ENCODE peak calls at places on chromosomes 7 and 10, in six cellular contexts. Z, B, P, I, V and Y are unnamed samples.

GRCh38 chr7:156327474-156327873 is 313.1 kb upstream of the RNF32 start:
- DNase-seq in P (no peak), V (no peak), Z (no peak), I (no peak), B (no peak), Y (no peak)

GRCh38 chr10:26765549-26765948 is 68.0 kb downstream of the PDSS1 start:
- DNase-seq in Z (no peak), I (no peak), B (no peak), P (no peak), V (peak), Y (no peak)

GRCh38 chr7:10225265-10225664 is 748.4 kb upstream of the PHF14 start:
- DNase-seq in Z (no peak), P (no peak), B (no peak), V (no peak), I (no peak), Y (peak)

GRCh38 chr10:79245539-79246208 is 101.6 kb upstream of the PPIF start:
- DNase-seq in B (peak), V (no peak), Z (no peak), P (no peak), I (no peak), Y (no peak)

GRCh38 chr7:100366411-100367250 is 6.7 kb upstream of the PILRA start:
- DNase-seq in I (no peak), P (no peak), B (no peak), Z (no peak), V (no peak), Y (no peak)

GRCh38 chr7:47478017-47478344 is 103.9 kb downstream of the TNS3 start:
- DNase-seq in I (no peak), B (peak), P (no peak), V (peak), Z (no peak), Y (no peak)

GRCh38 chr7:90726120-90726519 is 130.0 kb downstream of the CDK14 start:
- DNase-seq in I (no peak), P (no peak), Z (no peak), B (peak), V (peak), Y (no peak)

GRCh38 chr10:12264204-12264908 is 68.4 kb downstream of the CDC123 start:
- DNase-seq in I (no peak), Z (peak), B (peak), P (peak), V (peak), Y (peak)

GRCh38 chr10:79097021-79097695 is 28.4 kb downstream of the ZMIZ1 start:
- DNase-seq in V (peak), B (no peak), I (no peak), Z (no peak), P (no peak), Y (no peak)

GRCh38 chr7:116741625-116742316 is 69.8 kb downstream of the MET start:
- DNase-seq in B (peak), P (no peak), Z (no peak), V (peak), I (no peak), Y (no peak)

GRCh38 chr10:36779238-36779846 is 346.1 kb upstream of the ANKRD30A start:
- DNase-seq in B (peak), V (peak), Z (peak), I (no peak), P (peak), Y (peak)

GRCh38 chr10:4359003-4359402 is 467.0 kb upstream of the AKR1E2 start:
- DNase-seq in I (no peak), Z (no peak), B (no peak), P (peak), V (no peak), Y (no peak)

GRCh38 chr10:103333934-103334520 is 16.9 kb downstream of the PCGF6 start:
- DNase-seq in P (peak), I (no peak), Z (peak), B (peak), V (peak), Y (no peak)

GRCh38 chr10:71970331-71970730 is 6.1 kb downstream of the CHST3 start:
- DNase-seq in P (peak), I (no peak), Z (peak), V (no peak), B (no peak), Y (no peak)

GRCh38 chr7:23273141-23273599 is 26.0 kb upstream of the MALSU1 start:
- DNase-seq in B (peak), P (peak), V (peak), Z (peak), I (no peak), Y (peak)

GRCh38 chr7:128737867-128738390 is 1.2 kb upstream of the CALU start:
- DNase-seq in I (no peak), Z (no peak), P (no peak), V (peak), B (peak), Y (peak)

GRCh38 chr7:84674236-84674913 is 479.8 kb upstream of the SEMA3A start:
- DNase-seq in I (no peak), P (no peak), Z (no peak), V (no peak), B (no peak), Y (no peak)

GRCh38 chr10:67837519-67838314 is at the start of gene DNAJC12:
- DNase-seq in Z (peak), P (peak), I (no peak), B (peak), V (peak), Y (peak)

GRCh38 chr10:103869336-103869735 is 14.0 kb upstream of the SH3PXD2A start:
- DNase-seq in P (no peak), B (no peak), I (no peak), V (no peak), Z (no peak), Y (no peak)

GRCh38 chr10:87605656-87606308 is 53.9 kb upstream of the PAPSS2 start:
- DNase-seq in B (no peak), P (no peak), V (no peak), Z (no peak), I (no peak), Y (no peak)

GRCh38 chr10:20327954-20328353 is 511.7 kb downstream of the PLXDC2 start:
- DNase-seq in Z (no peak), B (no peak), V (no peak), I (no peak), P (no peak), Y (peak)

GRCh38 chr10:89591111-89591795 is 53.8 kb downstream of the PANK1 start:
- DNase-seq in V (peak), Z (no peak), B (peak), P (peak), I (no peak), Y (peak)

GRCh38 chr10:72001026-72001380 is 36.8 kb downstream of the CHST3 start:
- DNase-seq in I (no peak), Z (no peak), B (no peak), V (no peak), P (no peak), Y (no peak)

GRCh38 chr7:55546826-55547225 is 25.5 kb downstream of the VOPP1 start:
- DNase-seq in V (peak), P (no peak), B (peak), I (no peak), Z (no peak), Y (peak)

GRCh38 chr10:22651276-22651980 is 63.0 kb downstream of the PIP4K2A start:
- DNase-seq in Z (no peak), B (no peak), I (no peak), V (no peak), P (no peak), Y (no peak)

GRCh38 chr7:65820287-65820950 is 52.5 kb upstream of the VKORC1L1 start:
- DNase-seq in Z (no peak), B (no peak), P (no peak), V (no peak), I (no peak), Y (no peak)

GRCh38 chr10:44660271-44660670 is 250.9 kb upstream of the TMEM72 start:
- DNase-seq in P (no peak), B (no peak), V (peak), Z (no peak), I (no peak), Y (no peak)

GRCh38 chr7:7117935-7118586 is 64.3 kb upstream of the C1GALT1 start:
- DNase-seq in B (no peak), V (no peak), Z (no peak), P (no peak), I (no peak), Y (no peak)

GRCh38 chr10:28375399-28376354 is 72.8 kb upstream of the MPP7 start:
- DNase-seq in V (peak), Z (peak), I (no peak), B (peak), P (peak), Y (peak)

GRCh38 chr10:116298586-116298985 is 25.6 kb upstream of the GFRA1 start:
- DNase-seq in Z (no peak), I (no peak), V (no peak), B (no peak), P (no peak), Y (no peak)

GRCh38 chr7:135584362-135585353 is 26.9 kb downstream of the NUP205 start:
- DNase-seq in B (no peak), Z (no peak), I (no peak), V (peak), P (no peak), Y (no peak)

GRCh38 chr10:103915794-103916193 is 2.2 kb downstream of the STN1 start:
- DNase-seq in Z (no peak), I (no peak), V (no peak), P (no peak), B (no peak), Y (peak)

GRCh38 chr7:99408347-99409191 is at the start of the genes BUD31 and PDAP1:
- DNase-seq in P (peak), Z (peak), V (peak), I (peak), B (peak), Y (peak)

GRCh38 chr10:88889559-88890337 is 9.7 kb downstream of the STAMBPL1 start:
- DNase-seq in Z (no peak), B (no peak), P (no peak), V (no peak), I (no peak), Y (no peak)

GRCh38 chr10:94320285-94320914 is 42.3 kb downstream of the NOC3L start:
- DNase-seq in I (no peak), V (peak), Z (peak), B (peak), P (peak), Y (peak)

GRCh38 chr7:158062661-158063060 is 525.0 kb downstream of the PTPRN2 start:
- DNase-seq in I (no peak), B (no peak), Z (no peak), V (no peak), P (no peak), Y (no peak)

GRCh38 chr10:13977861-13978843 is 352.6 kb downstream of the FRMD4A start:
- DNase-seq in I (no peak), Z (no peak), P (no peak), B (peak), V (peak), Y (peak)